ENCODE peak calls at places on chromosomes 7 and 10, in four cellular contexts. O is transverse colon, M is dorsolateral prefrontal cortex, X is AG10803. A is an unnamed sample.

GRCh38 chr10:8049151-8049873 is 5.2 kb upstream of the GATA3 start:
- DNase-seq in O (no peak), M (no peak), X (no peak), A (no peak)

GRCh38 chr10:110010076-110011069 is 2.6 kb downstream of the ADD3 start:
- DNase-seq in O (no peak), M (no peak), X (no peak), A (peak; percentile 40)

GRCh38 chr10:4633186-4633585 is 192.8 kb upstream of the AKR1E2 start:
- DNase-seq in O (no peak), M (no peak), X (no peak), A (no peak)

GRCh38 chr10:105742184-105742583 is 1101.1 kb downstream of the SORCS3 start:
- DNase-seq in O (peak; percentile 14), M (no peak), X (no peak), A (no peak)

GRCh38 chr10:82377608-82378007 is 502.6 kb downstream of the NRG3 start:
- DNase-seq in O (no peak), M (no peak), X (no peak), A (peak; percentile 49)

GRCh38 chr7:134724606-134725005 is 54.8 kb upstream of the CALD1 start:
- DNase-seq in O (no peak), M (no peak), X (peak; percentile 62), A (peak; percentile 75)

GRCh38 chr10:32104622-32105509 is 48.6 kb upstream of the KIF5B start:
- DNase-seq in O (no peak), M (no peak), X (peak; percentile 31), A (peak; percentile 20)

GRCh38 chr7:25967278-25968204 is 184.5 kb upstream of the NFE2L3 start:
- DNase-seq in O (no peak), M (no peak), X (no peak), A (no peak)

GRCh38 chr7:15757041-15757995 is 70.8 kb upstream of the MEOX2 start:
- DNase-seq in O (no peak), M (no peak), X (peak; percentile 48), A (peak; percentile 20)

GRCh38 chr7:107007892-107008287 is 36.6 kb upstream of the PRKAR2B start:
- DNase-seq in O (no peak), M (no peak), X (no peak), A (no peak)

GRCh38 chr10:123392182-123392930 is 238.2 kb downstream of the BUB3 start:
- DNase-seq in O (no peak), M (no peak), X (no peak), A (no peak)

GRCh38 chr10:86953747-86954680 is 3.4 kb downstream of the MMRN2 start:
- DNase-seq in O (no peak), M (no peak), X (peak; percentile 42), A (peak; percentile 66)

GRCh38 chr10:11201911-11202310 is 184.2 kb downstream of the CELF2 start:
- DNase-seq in O (no peak), M (no peak), X (no peak), A (no peak)
- H3K4me3 ChIP-seq in O (no peak overlapping the region), M (no peak overlapping the region), X (no peak overlapping the region), A (no peak overlapping the region)

DNA sequence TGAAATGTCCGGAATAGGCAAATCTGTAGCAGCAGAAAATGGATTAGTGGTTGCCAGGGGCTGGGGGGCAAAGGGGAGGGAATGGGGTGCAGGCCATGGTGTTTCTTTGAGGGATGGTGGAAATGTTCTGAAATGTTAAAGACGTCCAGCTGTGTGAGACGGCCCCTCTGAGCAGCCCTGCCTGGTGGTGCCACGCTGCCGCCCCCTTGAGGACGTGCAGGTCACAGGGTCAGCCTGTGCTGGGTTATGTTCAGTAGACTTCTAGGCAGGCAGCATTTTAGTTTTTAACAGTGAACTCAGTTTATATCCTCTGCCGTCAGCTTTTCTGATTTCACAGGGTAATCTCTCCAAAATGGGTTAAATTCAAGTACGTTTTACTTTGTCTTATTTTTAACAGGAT is 9.4 kb downstream of the NUB1 start:
- DNase-seq in O (peak; percentile 26), M (no peak), X (no peak), A (no peak)
- TF ChIP-seq CTCF in O (no peak), M (no peak), X (no peak), A (no peak)

GRCh38 chr7:4631021-4631663 is 51.0 kb upstream of the FOXK1 start:
- DNase-seq in O (no peak), M (no peak), X (no peak), A (no peak)
- H3K4me3 ChIP-seq in O (no peak overlapping the region), M (no peak overlapping the region), X (peak overlapping the region; percentile 62), A (peak overlapping the region; percentile 48)

GRCh38 chr10:1243486-1244182 is 187.4 kb downstream of the WDR37 start:
- DNase-seq in O (no peak), M (no peak), X (no peak), A (no peak)
- TF ChIP-seq CTCF in O (no peak), M (peak; percentile 26), X (no peak), A (no peak)

GRCh38 chr7:131011976-131012375 is 278.0 kb upstream of the KLF14 start:
- DNase-seq in O (no peak), M (no peak), X (peak; percentile 95), A (peak; percentile 94)
- H3K4me3 ChIP-seq in O (no peak overlapping the region), M (no peak overlapping the region), X (no peak overlapping the region), A (no peak overlapping the region)

GRCh38 chr10:103671126-103671525 is 177.6 kb downstream of the NEURL1 start:
- DNase-seq in O (no peak), M (no peak), X (no peak), A (no peak)

GRCh38 chr10:103671561-103671960 is 178.1 kb downstream of the NEURL1 start:
- DNase-seq in O (no peak), M (no peak), X (no peak), A (no peak)

GRCh38 chr10:103669243-103669929 is 175.9 kb downstream of the NEURL1 start:
- DNase-seq in O (no peak), M (no peak), X (no peak), A (no peak)

GRCh38 chr10:103668351-103669242 is 175.1 kb downstream of the NEURL1 start:
- DNase-seq in O (peak; percentile 51), M (no peak), X (peak; percentile 61), A (peak; percentile 54)

GRCh38 chr10:103669944-103670343 is 176.4 kb downstream of the NEURL1 start:
- DNase-seq in O (no peak), M (no peak), X (no peak), A (no peak)
- TF ChIP-seq CTCF in O (no peak), M (no peak), X (no peak), A (no peak)

DNA sequence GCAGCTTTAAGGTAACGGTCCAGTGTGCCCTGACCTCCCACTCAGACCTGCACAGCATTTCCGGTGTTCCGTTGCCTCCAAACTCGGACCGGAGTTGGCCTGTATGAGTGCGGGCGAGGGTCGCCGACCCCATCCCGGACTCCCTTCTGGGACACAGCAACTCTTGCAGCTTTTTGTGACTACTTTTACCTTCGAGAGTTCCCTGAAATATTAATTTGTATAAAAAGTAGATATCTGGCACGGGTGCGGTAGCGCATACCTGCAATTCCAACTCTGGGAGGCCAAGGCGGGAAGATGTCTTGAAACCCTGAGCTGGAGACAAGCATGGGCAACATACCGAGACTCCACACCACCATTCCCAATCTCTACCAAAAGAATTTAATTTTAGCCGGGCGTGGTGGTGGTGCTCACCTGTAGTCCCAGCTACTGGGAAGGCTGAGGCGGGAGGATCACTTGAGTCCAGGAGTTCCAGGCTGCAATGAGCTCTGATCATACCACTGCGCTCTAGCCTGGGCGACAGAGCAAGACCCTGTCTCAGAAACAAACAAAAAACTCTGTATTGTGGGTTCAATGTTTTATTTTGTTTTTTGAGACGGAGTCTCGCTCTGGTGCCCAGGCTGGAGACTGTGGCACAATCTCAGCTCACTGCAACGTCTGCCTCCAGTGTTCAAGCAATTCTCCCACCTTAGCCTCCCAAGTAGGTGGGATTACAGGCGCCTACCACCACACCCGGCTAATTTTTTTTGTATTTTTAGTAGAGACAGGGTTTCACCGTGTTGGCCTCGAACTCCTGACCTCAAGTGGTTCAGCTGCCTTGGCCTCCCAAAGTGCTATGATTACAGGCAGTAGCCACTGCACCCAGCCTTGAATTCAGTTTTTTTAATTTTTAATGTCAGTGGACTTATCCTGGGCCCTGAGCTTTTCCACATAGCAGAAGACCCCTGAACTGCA is 1.1 kb upstream of the PPP1R35 start:
- DNase-seq in O (no peak), M (no peak), X (no peak), A (no peak)
- H3K4me3 ChIP-seq in O (no peak overlapping the region), M (peak overlapping the region; percentile 76), X (no peak overlapping the region), A (no peak overlapping the region)

GRCh38 chr7:27162548-27162848 is 2.8 kb downstream of the HOXA9 start:
- DNase-seq in O (no peak), M (no peak), X (no peak), A (no peak)

GRCh38 chr7:27161721-27162547 is 3.4 kb downstream of the HOXA9 start:
- DNase-seq in O (peak; percentile 67), M (no peak), X (no peak), A (no peak)

GRCh38 chr7:27160546-27161213 is 4.2 kb upstream of the HOXA7 start:
- DNase-seq in O (peak; percentile 94), M (peak; percentile 90), X (peak; percentile 83), A (peak; percentile 80)

GRCh38 chr7:27160147-27160545 is 3.7 kb upstream of the HOXA7 start:
- DNase-seq in O (peak; percentile 37), M (no peak), X (no peak), A (no peak)

GRCh38 chr7:27161214-27161720 is 4.1 kb downstream of the HOXA9 start:
- DNase-seq in O (peak; percentile 66), M (no peak), X (no peak), A (no peak)
- TF ChIP-seq CTCF in O (no peak), M (peak; percentile 4), X (no peak), A (no peak)

DNA sequence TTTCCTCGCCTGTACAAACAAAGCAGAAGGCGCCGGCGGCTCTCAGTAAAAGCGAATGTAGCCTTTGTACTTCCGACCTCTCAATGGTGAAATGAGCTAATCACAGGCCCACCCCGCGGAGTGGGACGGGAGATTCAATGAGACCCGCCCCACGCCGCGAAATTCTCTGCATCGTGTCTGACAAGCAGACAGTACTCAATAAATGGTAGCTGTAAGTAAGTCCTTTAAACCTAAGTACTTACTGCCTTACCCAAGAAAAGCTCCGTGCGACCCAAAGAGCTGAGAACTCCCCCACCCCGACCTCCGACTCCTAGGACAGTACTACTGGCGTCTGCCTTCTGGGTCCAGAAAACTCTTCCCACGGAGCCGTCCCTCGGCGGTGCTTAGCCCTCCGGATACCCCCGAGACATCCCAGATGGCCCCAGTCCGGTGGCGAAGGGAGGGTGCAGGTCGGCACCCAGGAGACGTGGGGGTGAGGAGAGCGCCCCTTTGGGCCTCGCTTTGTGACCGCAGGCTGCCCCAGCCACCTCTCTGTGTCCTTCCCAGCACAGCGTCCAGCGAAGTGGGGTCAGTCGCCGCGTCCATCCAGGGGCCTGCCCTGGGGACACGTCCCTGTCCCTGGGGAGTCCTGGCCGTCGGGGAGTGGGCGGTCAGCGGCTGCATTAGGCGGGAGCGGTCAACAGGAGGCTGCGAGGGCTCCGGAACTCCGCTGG is 985 bp upstream of the CXCL12 start:
- DNase-seq in O (no peak), M (no peak), X (no peak), A (no peak)
- H3K4me3 ChIP-seq in O (peak overlapping the region; percentile 52), M (peak overlapping the region; percentile 49), X (peak overlapping the region; percentile 86), A (no peak overlapping the region)